ENCODE peak calls at places on chromosome 9, in four cellular contexts. H is sigmoid colon, M is tibial nerve, Q is NT2/D1. J is an unnamed sample.

GRCh38 chr9:125437771-125438221 is 176.2 kb downstream of the GAPVD1 start:
- DNase-seq in H (no peak), M (no peak), Q (no peak), J (no peak)

GRCh38 chr9:117276444-117276843 is 138.4 kb downstream of the ASTN2 start:
- DNase-seq in H (no peak), M (no peak), Q (no peak), J (no peak)

GRCh38 chr9:82883436-82883835 is 179.5 kb downstream of the RASEF start:
- DNase-seq in H (no peak), M (no peak), Q (no peak), J (no peak)

GRCh38 chr9:127875306-127875966 is 2.0 kb downstream of the AK1 start:
- DNase-seq in H (peak; percentile 66), M (no peak), Q (no peak), J (no peak)

GRCh38 chr9:109586993-109587392 is 88.9 kb upstream of the PTPN3 start:
- DNase-seq in H (no peak), M (no peak), Q (no peak), J (no peak)

GRCh38 chr9:23538060-23538387 is 288.0 kb downstream of the ELAVL2 start:
- DNase-seq in H (no peak), M (no peak), Q (no peak), J (no peak)

GRCh38 chr9:13380903-13381302 is 101.4 kb upstream of the MPDZ start:
- DNase-seq in H (no peak), M (no peak), Q (no peak), J (no peak)

GRCh38 chr9:19913151-19913550 is 124.3 kb upstream of the SLC24A2 start:
- DNase-seq in H (no peak), M (no peak), Q (no peak), J (no peak)

GRCh38 chr9:111878946-111879345 is 17.7 kb upstream of the UGCG start:
- DNase-seq in H (no peak), M (no peak), Q (no peak), J (no peak)

GRCh38 chr9:18472915-18473314 is 1.0 kb upstream of the ADAMTSL1 start:
- DNase-seq in H (no peak), M (no peak), Q (no peak), J (peak; percentile 20)

GRCh38 chr9:128078504-128079434 is 10.7 kb downstream of the SLC25A25 start:
- DNase-seq in H (no peak), M (no peak), Q (no peak), J (no peak)

GRCh38 chr9:76395381-76395780 is 1.2 kb upstream of the RFK start:
- DNase-seq in H (no peak), M (no peak), Q (no peak), J (peak; percentile 20)

GRCh38 chr9:112179816-112180215 is 4.7 kb upstream of the SUSD1 start:
- DNase-seq in H (no peak), M (no peak), Q (no peak), J (peak; percentile 73)

GRCh38 chr9:68898781-68899439 is 115.0 kb downstream of the PRKACG start:
- DNase-seq in H (no peak), M (no peak), Q (no peak), J (no peak)

DNA sequence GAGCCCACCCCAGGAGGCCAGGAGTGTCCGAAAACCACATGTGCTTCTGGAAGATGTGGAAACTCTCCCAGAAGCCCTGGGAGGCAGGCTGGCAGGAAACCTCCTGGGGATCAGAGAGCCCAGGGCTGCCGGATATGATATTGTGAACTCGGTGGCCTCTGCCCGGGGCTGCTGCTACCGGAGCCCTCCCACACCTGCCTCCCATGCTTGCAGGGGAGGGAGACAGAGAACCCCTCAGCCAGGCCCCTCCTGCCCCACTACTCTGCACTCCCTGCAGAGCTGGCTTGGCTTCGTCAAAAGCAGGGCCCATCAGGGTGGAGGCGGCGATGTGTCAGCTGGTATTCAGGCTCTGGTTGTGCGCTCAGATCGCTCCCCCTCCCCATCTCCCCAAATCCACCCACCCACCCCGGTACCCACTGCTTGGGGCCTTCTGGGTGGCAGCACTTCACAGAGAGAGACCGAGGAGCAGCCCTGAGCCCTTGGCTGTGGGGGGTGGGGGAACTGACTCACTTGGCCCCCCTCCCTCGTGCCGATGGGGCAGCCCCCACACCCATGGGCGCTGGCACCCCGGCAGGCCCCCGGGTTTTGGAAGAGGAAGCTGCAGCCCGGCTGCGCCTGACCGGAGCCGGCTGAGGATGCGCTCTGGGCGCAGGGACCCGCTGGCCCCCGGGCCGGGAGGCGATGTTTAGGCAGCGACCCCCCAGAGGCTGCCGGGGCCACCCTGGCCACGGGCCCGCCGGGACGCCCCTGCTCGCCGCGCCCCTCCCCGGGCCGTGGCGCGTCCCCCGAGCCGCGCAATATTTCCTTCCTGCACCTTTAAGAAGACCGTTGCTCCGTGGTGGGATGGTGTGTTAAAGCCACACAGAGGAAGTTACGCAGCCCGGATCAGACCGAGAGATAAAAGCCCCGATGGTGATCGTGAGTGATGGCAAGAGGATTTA is 786 bp upstream of the NTNG2 start:
- DNase-seq in H (no peak), M (peak; percentile 21), Q (no peak), J (peak; percentile 65)
- H3K27me3 ChIP-seq in H (peaks cover 33% of the 10 kb centered on the region), M (peaks cover 87% of the 10 kb centered on the region), Q (peaks cover 52% of the 10 kb centered on the region), J (peaks cover 34% of the 10 kb centered on the region)

GRCh38 chr9:129322641-129323375 is 144.7 kb upstream of the IER5L start:
- DNase-seq in H (peak; percentile 33), M (no peak), Q (no peak), J (no peak)
- H3K4me3 ChIP-seq in H (no peak overlapping the region), M (no peak overlapping the region), Q (no peak overlapping the region), J (no peak overlapping the region)

GRCh38 chr9:21841133-21841532 is 38.7 kb downstream of the MTAP start:
- DNase-seq in H (no peak), M (no peak), Q (no peak), J (no peak)
- H3K36me3 ChIP-seq in H (peaks cover 34% of the 10 kb centered on the region), M (peaks cover 2% of the 10 kb centered on the region), Q (peaks cover 79% of the 10 kb centered on the region), J (peaks cover 71% of the 10 kb centered on the region)

GRCh38 chr9:114930063-114930812 is at the start of gene TNFSF8:
- DNase-seq in H (no peak), M (no peak), Q (no peak), J (no peak)

GRCh38 chr9:114931407-114931806 is 1.0 kb upstream of the TNFSF8 start:
- DNase-seq in H (no peak), M (no peak), Q (no peak), J (no peak)

GRCh38 chr9:114932502-114932901 is 2.1 kb upstream of the TNFSF8 start:
- DNase-seq in H (no peak), M (no peak), Q (no peak), J (no peak)

GRCh38 chr9:114928092-114928491 is 2.3 kb downstream of the TNFSF8 start:
- DNase-seq in H (no peak), M (no peak), Q (no peak), J (no peak)

DNA sequence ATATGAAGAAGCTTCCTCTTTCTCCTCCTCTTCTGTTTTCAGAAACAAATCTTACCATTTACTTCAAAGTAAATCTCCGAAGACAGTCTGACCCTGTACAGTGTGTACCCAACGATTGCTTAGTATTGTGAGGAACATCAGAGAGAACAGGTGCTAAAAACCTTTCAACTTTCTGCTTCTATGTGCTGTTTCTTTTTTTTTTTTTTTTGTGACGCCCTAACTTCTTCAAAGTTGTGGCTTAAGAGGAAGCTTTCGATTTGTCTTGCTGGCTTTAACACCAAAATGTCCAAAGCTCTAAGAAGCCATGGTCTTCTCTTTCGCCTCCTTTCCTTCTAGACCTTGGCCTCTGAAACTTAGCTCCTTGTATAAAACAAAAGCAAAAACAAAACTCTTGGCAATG is 1.2 kb downstream of the TNFSF8 start:
- DNase-seq in H (no peak), M (no peak), Q (no peak), J (no peak)
- H3K27me3 ChIP-seq in H (no peaks in the 10 kb centered on the region), M (no peaks in the 10 kb centered on the region), Q (peaks cover 53% of the 10 kb centered on the region), J (peaks cover 7% of the 10 kb centered on the region)

J was measured in SJCRH30.